ENCODE peak calls at places on chromosome 1, in nine cellular contexts. Z, U, T, H, D, R, S, F and E are unnamed samples.
A peak's percentile ranks its signal among the peaks of the same experiment; 100 is the strongest.

GRCh38 chr1:38586993-38587646 is 272.5 kb downstream of the RRAGC start:
- DNase-seq in D (peak; percentile 12), H (no peak), U (no peak), R (no peak), T (peak; percentile 12), Z (no peak), S (peak; percentile 31), F (peak; percentile 64), E (no peak)

GRCh38 chr1:178738780-178739179 is 13.7 kb downstream of the RALGPS2 start:
- DNase-seq in F (no peak), H (no peak), D (no peak), Z (no peak), R (no peak), T (no peak), U (no peak), S (no peak), E (no peak)

GRCh38 chr1:41501581-41501980 is 17.1 kb upstream of the EDN2 start:
- DNase-seq in D (no peak), R (no peak), H (no peak), S (no peak), U (no peak), Z (no peak), T (no peak), F (no peak), E (peak; percentile 99)

GRCh38 chr1:59159557-59160203 is 137.2 kb upstream of the FGGY start:
- DNase-seq in D (no peak), U (no peak), F (no peak), S (no peak), R (no peak), H (no peak), T (no peak), Z (no peak), E (no peak)

GRCh38 chr1:157390646-157391045 is 161.7 kb downstream of the FCRL5 start:
- DNase-seq in H (no peak), U (peak; percentile 64), F (no peak), Z (no peak), S (no peak), D (no peak), R (no peak), T (no peak), E (no peak)

GRCh38 chr1:161008857-161009554 is 11.9 kb downstream of the F11R start:
- DNase-seq in S (no peak), H (no peak), U (no peak), R (no peak), D (no peak), T (no peak), F (peak; percentile 61), Z (no peak), E (no peak)

GRCh38 chr1:151145158-151146071 is 1.0 kb downstream of the SEMA6C start:
- DNase-seq in D (peak; percentile 62), S (no peak), H (no peak), F (peak; percentile 35), R (no peak), T (no peak), Z (no peak), U (no peak), E (no peak)

GRCh38 chr1:47688631-47689296 is 250.9 kb downstream of the FOXD2 start:
- DNase-seq in D (no peak), F (no peak), S (no peak), T (no peak), U (no peak), H (no peak), Z (no peak), R (no peak), E (no peak)

GRCh38 chr1:174433451-174433850 is 14.3 kb upstream of the GPR52 start:
- DNase-seq in H (no peak), R (no peak), F (no peak), T (no peak), D (no peak), Z (no peak), U (peak; percentile 46), S (no peak), E (no peak)

GRCh38 chr1:66217021-66217420 is 316.9 kb upstream of the SGIP1 start:
- DNase-seq in T (no peak), Z (no peak), R (no peak), U (peak; percentile 19), F (no peak), H (no peak), D (no peak), S (no peak), E (peak; percentile 51)

GRCh38 chr1:184838374-184838995 is 83.8 kb upstream of the EDEM3 start:
- DNase-seq in R (peak; percentile 31), U (peak; percentile 64), F (no peak), T (no peak), S (no peak), H (peak; percentile 43), Z (peak; percentile 35), D (no peak), E (no peak)

GRCh38 chr1:205354259-205354904 is 2.3 kb downstream of the KLHDC8A start:
- DNase-seq in U (no peak), H (no peak), D (peak; percentile 49), R (no peak), Z (peak; percentile 63), T (peak; percentile 20), S (peak; percentile 27), F (peak; percentile 74), E (peak; percentile 26)

GRCh38 chr1:148434832-148435231 is 48.3 kb downstream of the PPIAL4G start:
- DNase-seq in U (no peak), T (no peak), F (no peak), D (no peak), S (no peak), R (no peak), H (no peak), Z (no peak), E (no peak)